ENCODE peak calls at places on chromosome 1, in four cellular contexts. Z is Caco-2, S is H9, R is AML-193. Q is an unnamed sample.

GRCh38 chr1:61536722-61537121 is 188.2 kb downstream of the TM2D1 start:
- DNase-seq in Z (no peak), S (no peak), R (no peak), Q (no peak)

GRCh38 chr1:175480343-175480827 is 263.0 kb downstream of the TNR start:
- DNase-seq in Z (no peak), S (no peak), R (no peak), Q (no peak)

GRCh38 chr1:97680894-97681293 is 239.9 kb downstream of the DPYD start:
- DNase-seq in Z (no peak), S (no peak), R (no peak), Q (no peak)

GRCh38 chr1:24970399-24970753 is 40.3 kb upstream of the RUNX3 start:
- DNase-seq in Z (no peak), S (peak), R (no peak), Q (peak)

GRCh38 chr1:58395355-58395754 is 151.2 kb downstream of the OMA1 start:
- DNase-seq in Z (no peak), S (peak), R (peak), Q (peak)

GRCh38 chr1:2406451-2407041 is 5.8 kb downstream of the PEX10 start:
- DNase-seq in Z (no peak), S (peak), R (no peak), Q (peak)

GRCh38 chr1:236522937-236523703 is 662 bp upstream of the LGALS8 start:
- DNase-seq in Z (peak), S (peak), R (no peak), Q (peak)

GRCh38 chr1:96185181-96185580 is 536.4 kb upstream of the PTBP2 start:
- DNase-seq in Z (no peak), S (no peak), R (no peak), Q (no peak)

GRCh38 chr1:46205794-46206193 is 2.7 kb downstream of the LURAP1 start:
- DNase-seq in Z (no peak), S (no peak), R (no peak), Q (no peak)

GRCh38 chr1:110542730-110543129 is 23.8 kb upstream of the KCNA10 start:
- DNase-seq in Z (peak), S (no peak), R (peak), Q (peak)

GRCh38 chr1:72284084-72284397 is 1.7 kb upstream of the NEGR1 start:
- DNase-seq in Z (no peak), S (peak), R (no peak), Q (no peak)

GRCh38 chr1:44418022-44418673 is 13.1 kb downstream of the RNF220 start:
- DNase-seq in Z (no peak), S (no peak), R (no peak), Q (peak)

GRCh38 chr1:44408181-44409018 is 3.3 kb downstream of the RNF220 start:
- DNase-seq in Z (peak), S (peak), R (no peak), Q (peak)

GRCh38 chr1:201921952-201922558 is 24.3 kb downstream of the LMOD1 start:
- DNase-seq in Z (no peak), S (no peak), R (no peak), Q (no peak)

GRCh38 chr1:96487404-96487803 is 234.2 kb upstream of the PTBP2 start:
- DNase-seq in Z (no peak), S (no peak), R (no peak), Q (no peak)

GRCh38 chr1:210883821-210884220 is 250.1 kb downstream of the KCNH1 start:
- DNase-seq in Z (no peak), S (no peak), R (no peak), Q (no peak)

GRCh38 chr1:52636701-52637695 is 4.0 kb downstream of the SHISAL2A start:
- DNase-seq in Z (no peak), S (no peak), R (peak), Q (no peak)

GRCh38 chr1:67683736-67684525 is 1.1 kb upstream of the GADD45A start:
- DNase-seq in Z (no peak), S (no peak), R (no peak), Q (peak)

GRCh38 chr1:55055084-55055882 is 15.9 kb downstream of the PCSK9 start:
- DNase-seq in Z (no peak), S (peak), R (no peak), Q (no peak)

GRCh38 chr1:119226880-119227279 is 86.4 kb upstream of the WARS2 start:
- DNase-seq in Z (no peak), S (no peak), R (no peak), Q (no peak)

GRCh38 chr1:234624718-234625117 is 14.7 kb upstream of the IRF2BP2 start:
- DNase-seq in Z (no peak), S (no peak), R (no peak), Q (no peak)

GRCh38 chr1:181390350-181391080 is 92.8 kb upstream of the CACNA1E start:
- DNase-seq in Z (no peak), S (no peak), R (no peak), Q (peak)

GRCh38 chr1:224669400-224669799 is 53.3 kb downstream of the CNIH3 start:
- DNase-seq in Z (no peak), S (no peak), R (no peak), Q (no peak)

GRCh38 chr1:29708818-29709710 is 472.7 kb downstream of the PTPRU start:
- DNase-seq in Z (no peak), S (no peak), R (no peak), Q (no peak)

GRCh38 chr1:78254517-78254916 is 208.8 kb downstream of the GIPC2 start:
- DNase-seq in Z (no peak), S (no peak), R (no peak), Q (no peak)

GRCh38 chr1:228794173-228794572 is 58.9 kb downstream of the RHOU start:
- DNase-seq in Z (no peak), S (no peak), R (no peak), Q (peak)

GRCh38 chr1:90671251-90671650 is 45.9 kb downstream of the BARHL2 start:
- DNase-seq in Z (no peak), S (no peak), R (no peak), Q (no peak)

GRCh38 chr1:34746101-34746500 is 8.7 kb upstream of the GJB5 start:
- DNase-seq in Z (no peak), S (no peak), R (no peak), Q (peak)

GRCh38 chr1:37474697-37475379 is 458 bp downstream of the ZC3H12A start:
- DNase-seq in Z (no peak), S (no peak), R (no peak), Q (no peak)

GRCh38 chr1:243246916-243247315 is 8.2 kb downstream of the CEP170 start:
- DNase-seq in Z (no peak), S (no peak), R (peak), Q (no peak)

GRCh38 chr1:226810681-226811080 is 59.7 kb upstream of the PSEN2 start:
- DNase-seq in Z (no peak), S (no peak), R (no peak), Q (no peak)

GRCh38 chr1:2148691-2149090 is 45.9 kb downstream of the FAAP20 start:
- DNase-seq in Z (no peak), S (no peak), R (no peak), Q (no peak)

GRCh38 chr1:55816456-55816794 is 601.3 kb upstream of the USP24 start:
- DNase-seq in Z (no peak), S (no peak), R (no peak), Q (no peak)

GRCh38 chr1:178727014-178727895 is 2.2 kb downstream of the RALGPS2 start:
- DNase-seq in Z (no peak), S (no peak), R (no peak), Q (no peak)

GRCh38 chr1:150579110-150579954 is at the start of gene MCL1:
- DNase-seq in Z (peak), S (peak), R (peak), Q (peak)